ENCODE peak calls at places on chromosomes 5 and 9, in seven cellular contexts. R, J, K, O, I, E and S are unnamed samples.

GRCh38 chr9:99239341-99240055 is 17.4 kb downstream of the SEC61B start:
- DNase-seq in R (no peak), J (no peak), K (no peak), O (no peak), I (no peak), E (no peak), S (no peak)

GRCh38 chr9:4979224-4979623 is 5.8 kb upstream of the JAK2 start:
- DNase-seq in R (no peak), J (no peak), K (no peak), O (no peak), I (no peak), E (no peak), S (no peak)

GRCh38 chr9:97918641-97919040 is 3.7 kb downstream of the TRMO start:
- DNase-seq in R (no peak), J (no peak), K (no peak), O (no peak), I (no peak), E (no peak), S (no peak)

GRCh38 chr9:96279927-96280326 is 22.0 kb downstream of the HSD17B3 start:
- DNase-seq in R (no peak), J (no peak), K (no peak), O (no peak), I (no peak), E (no peak), S (no peak)

GRCh38 chr5:37739817-37740261 is 100.0 kb downstream of the GDNF start:
- DNase-seq in R (no peak), J (no peak), K (no peak), O (no peak), I (no peak), E (no peak), S (no peak)

GRCh38 chr5:61993446-61994017 is 312.5 kb upstream of the KIF2A start:
- DNase-seq in R (no peak), J (no peak), K (no peak), O (no peak), I (no peak), E (no peak), S (no peak)

GRCh38 chr5:55638455-55638854 is 73.7 kb downstream of the SLC38A9 start:
- DNase-seq in R (no peak), J (no peak), K (no peak), O (no peak), I (no peak), E (no peak), S (no peak)

GRCh38 chr5:59104400-59105117 is 521.7 kb downstream of the RAB3C start:
- DNase-seq in R (no peak), J (no peak), K (no peak), O (no peak), I (no peak), E (no peak), S (no peak)

GRCh38 chr5:116032094-116032517 is at the start of gene ARL14EPL:
- DNase-seq in R (peak; percentile 35), J (peak; percentile 14), K (no peak), O (peak; percentile 66), I (peak; percentile 68), E (no peak), S (peak; percentile 9)

GRCh38 chr9:135797507-135798302 is 95.7 kb downstream of the KCNT1 start:
- DNase-seq in R (peak; percentile 31), J (peak; percentile 50), K (peak; percentile 51), O (no peak), I (no peak), E (peak; percentile 56), S (peak; percentile 54)

GRCh38 chr9:82209797-82210470 is 221.4 kb downstream of the SPATA31D1 start:
- DNase-seq in R (no peak), J (no peak), K (no peak), O (no peak), I (no peak), E (no peak), S (no peak)

GRCh38 chr5:42317575-42317974 is 105.7 kb upstream of the GHR start:
- DNase-seq in R (no peak), J (no peak), K (no peak), O (no peak), I (no peak), E (no peak), S (no peak)

GRCh38 chr5:42321800-42322199 is 101.4 kb upstream of the GHR start:
- DNase-seq in R (no peak), J (no peak), K (no peak), O (no peak), I (no peak), E (no peak), S (no peak)
- H3K4me1 ChIP-seq in R (no peaks in the 10 kb centered on the region), J (no peaks in the 10 kb centered on the region), K (no peaks in the 10 kb centered on the region), O (no peaks in the 10 kb centered on the region), I (no peaks in the 10 kb centered on the region), E (no peaks in the 10 kb centered on the region), S (peaks cover 1% of the 10 kb centered on the region)

GRCh38 chr5:179304871-179305270 is 40.4 kb downstream of the ADAMTS2 start:
- DNase-seq in R (no peak), J (no peak), K (no peak), O (no peak), I (no peak), E (no peak), S (no peak)
- H3K9me3 ChIP-seq in R (no peaks in the 10 kb centered on the region), J (peaks cover 36% of the 10 kb centered on the region), K (peaks cover 2% of the 10 kb centered on the region), O (peaks cover 5% of the 10 kb centered on the region), I (peaks cover 14% of the 10 kb centered on the region), E (no peaks in the 10 kb centered on the region), S (no peaks in the 10 kb centered on the region)

GRCh38 chr5:36198281-36198680 is 43.4 kb downstream of the NADK2 start:
- DNase-seq in R (no peak), J (no peak), K (no peak), O (no peak), I (no peak), E (no peak), S (no peak)

GRCh38 chr5:36199620-36200019 is 42.1 kb downstream of the NADK2 start:
- DNase-seq in R (no peak), J (no peak), K (no peak), O (no peak), I (no peak), E (no peak), S (no peak)

GRCh38 chr5:36200513-36200912 is 41.2 kb downstream of the NADK2 start:
- DNase-seq in R (no peak), J (no peak), K (no peak), O (no peak), I (no peak), E (no peak), S (no peak)

GRCh38 chr5:36205329-36205728 is 36.4 kb downstream of the NADK2 start:
- DNase-seq in R (no peak), J (no peak), K (no peak), O (no peak), I (no peak), E (no peak), S (no peak)

GRCh38 chr5:36202521-36202961 is 39.2 kb downstream of the NADK2 start:
- DNase-seq in R (no peak), J (no peak), K (no peak), O (no peak), I (no peak), E (no peak), S (no peak)
- H3K4me1 ChIP-seq in R (no peaks in the 10 kb centered on the region), J (peaks cover 19% of the 10 kb centered on the region), K (peaks cover 4% of the 10 kb centered on the region), O (peaks cover 10% of the 10 kb centered on the region), I (no peaks in the 10 kb centered on the region), E (peaks cover 24% of the 10 kb centered on the region), S (no peaks in the 10 kb centered on the region)

GRCh38 chr5:42108468-42108867 is 183.4 kb downstream of the FBXO4 start:
- DNase-seq in R (no peak), J (no peak), K (no peak), O (no peak), I (no peak), E (no peak), S (no peak)

DNA sequence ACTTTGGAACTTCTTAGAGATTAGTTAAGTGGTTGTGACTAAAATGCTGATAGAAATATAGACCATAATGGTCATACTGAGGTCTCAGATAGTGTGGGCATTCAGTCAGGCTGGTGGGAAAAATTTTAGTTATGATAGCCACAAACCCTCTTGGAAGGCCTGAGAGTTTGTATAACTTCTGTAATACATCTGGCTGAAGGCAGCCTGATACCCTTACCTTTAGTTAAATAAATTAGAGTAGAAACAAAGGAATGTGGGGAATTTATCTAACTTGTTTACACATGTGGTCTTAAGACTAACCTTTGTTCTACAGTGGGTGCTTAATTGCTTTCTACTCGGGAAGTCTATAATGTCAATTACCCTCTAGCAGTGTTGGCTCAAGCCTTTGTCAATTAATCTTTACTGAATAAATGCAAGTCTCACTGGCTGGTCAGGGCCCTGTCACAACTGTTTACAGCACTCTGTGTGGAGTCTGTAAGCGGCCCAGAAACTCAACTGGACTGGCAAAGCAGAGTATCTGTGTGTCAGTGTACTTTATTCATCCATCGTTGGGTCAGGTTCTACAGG is 184.0 kb downstream of the FBXO4 start:
- DNase-seq in R (no peak), J (no peak), K (no peak), O (no peak), I (no peak), E (no peak), S (no peak)
- H3K9me3 ChIP-seq in R (peaks cover 18% of the 10 kb centered on the region), J (peaks cover 27% of the 10 kb centered on the region), K (peaks cover 5% of the 10 kb centered on the region), O (peaks cover 17% of the 10 kb centered on the region), I (peaks cover 18% of the 10 kb centered on the region), E (no peaks in the 10 kb centered on the region), S (peaks cover 5% of the 10 kb centered on the region)

GRCh38 chr5:92559331-92559730 is 1021.7 kb downstream of the NR2F1-AS1 start:
- DNase-seq in R (no peak), J (no peak), K (no peak), O (no peak), I (no peak), E (no peak), S (no peak)
- H3K4me1 ChIP-seq in R (no peaks in the 10 kb centered on the region), J (no peaks in the 10 kb centered on the region), K (peaks cover 26% of the 10 kb centered on the region), O (no peaks in the 10 kb centered on the region), I (no peaks in the 10 kb centered on the region), E (no peaks in the 10 kb centered on the region), S (no peaks in the 10 kb centered on the region)

GRCh38 chr9:35010351-35010958 is 20.9 kb downstream of the DNAJB5 start:
- DNase-seq in R (no peak), J (no peak), K (no peak), O (no peak), I (no peak), E (no peak), S (no peak)

GRCh38 chr9:35014517-35014916 is 25.0 kb downstream of the DNAJB5 start:
- DNase-seq in R (no peak), J (no peak), K (no peak), O (no peak), I (no peak), E (no peak), S (no peak)
- H3K9me3 ChIP-seq in R (peaks cover 11% of the 10 kb centered on the region), J (peaks cover 22% of the 10 kb centered on the region), K (peaks cover 6% of the 10 kb centered on the region), O (peaks cover 3% of the 10 kb centered on the region), I (peaks cover 21% of the 10 kb centered on the region), E (no peaks in the 10 kb centered on the region), S (peaks cover 1% of the 10 kb centered on the region)

DNA sequence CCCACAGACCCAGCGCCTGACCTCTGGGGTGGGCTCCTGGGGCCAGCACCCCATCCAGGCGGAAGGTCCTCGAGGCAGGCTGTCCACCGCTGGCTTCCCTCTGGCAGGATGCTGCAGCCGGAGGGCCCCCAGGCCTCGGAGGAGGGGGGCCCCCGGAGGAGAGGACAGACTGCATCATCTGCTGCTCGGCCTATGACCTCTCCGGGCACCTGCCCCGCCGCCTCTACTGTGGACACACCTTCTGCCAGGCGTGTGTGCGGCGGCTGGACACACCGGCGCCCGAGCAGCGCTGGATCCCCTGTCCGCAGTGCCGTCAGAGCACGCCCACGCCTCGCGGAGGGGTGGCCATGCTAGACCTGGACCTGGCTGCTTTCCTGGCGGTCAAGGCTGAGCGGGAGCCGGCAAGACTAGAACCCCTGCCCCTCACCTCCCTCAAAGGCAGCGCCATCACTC is 1.2 kb downstream of the RNF224 start:
- DNase-seq in R (no peak), J (no peak), K (no peak), O (no peak), I (no peak), E (no peak), S (no peak)
- H3K4me1 ChIP-seq in R (peaks cover 53% of the 10 kb centered on the region), J (peaks cover 13% of the 10 kb centered on the region), K (peaks cover 9% of the 10 kb centered on the region), O (peaks cover 3% of the 10 kb centered on the region), I (peaks cover 3% of the 10 kb centered on the region), E (peaks cover 14% of the 10 kb centered on the region), S (peaks cover 2% of the 10 kb centered on the region)

GRCh38 chr5:178537467-178538381 is 52.5 kb downstream of the COL23A1 start:
- DNase-seq in R (no peak), J (no peak), K (no peak), O (no peak), I (no peak), E (no peak), S (no peak)
- H3K9me3 ChIP-seq in R (no peaks in the 10 kb centered on the region), J (no peaks in the 10 kb centered on the region), K (no peaks in the 10 kb centered on the region), O (no peaks in the 10 kb centered on the region), I (no peaks in the 10 kb centered on the region), E (no peaks in the 10 kb centered on the region), S (no peaks in the 10 kb centered on the region)